ENCODE peak calls at places on chromosomes 12 and 14, in seven cellular contexts. P, K, M, G, I, J and F are unnamed samples.

GRCh38 chr12:102029148-102029547 is 32.6 kb downstream of the WASHC3 start:
- DNase-seq in J (no peak), I (no peak), M (no peak), P (no peak), K (no peak), G (no peak), F (no peak)

GRCh38 chr12:125245601-125246345 is 180.5 kb downstream of the AACS start:
- DNase-seq in M (no peak), P (no peak), K (no peak), I (no peak), G (no peak), J (no peak), F (no peak)

GRCh38 chr14:32252030-32252670 is 49.1 kb upstream of the RNU6-8 start:
- DNase-seq in I (peak), P (peak), K (peak), M (peak), J (peak), G (peak), F (peak)

GRCh38 chr12:32891526-32891925 is 5.1 kb downstream of the PKP2 start:
- DNase-seq in M (no peak), K (no peak), I (no peak), G (no peak), J (no peak), P (no peak), F (no peak)

GRCh38 chr12:52310622-52311281 is 10.4 kb downstream of the KRT83 start:
- DNase-seq in I (no peak), M (no peak), J (peak), G (no peak), P (peak), K (no peak), F (peak)

GRCh38 chr12:57895337-57896138 is 45.8 kb upstream of the ATP23 start:
- DNase-seq in M (no peak), G (no peak), K (no peak), P (no peak), J (peak), I (no peak), F (no peak)

GRCh38 chr12:121520586-121521086 is 60.2 kb downstream of the KDM2B start:
- DNase-seq in J (no peak), M (no peak), P (no peak), G (no peak), I (no peak), K (no peak), F (no peak)

GRCh38 chr12:59452259-59452658 is 143.6 kb upstream of the SLC16A7 start:
- DNase-seq in P (peak), K (peak), M (no peak), J (peak), G (no peak), I (no peak), F (peak)

GRCh38 chr12:108826115-108826806 is 31.1 kb downstream of the SSH1 start:
- DNase-seq in G (peak), I (peak), M (no peak), K (peak), J (peak), P (peak), F (peak)

GRCh38 chr12:114676142-114676741 is 7.7 kb downstream of the TBX3 start:
- DNase-seq in M (no peak), I (no peak), J (no peak), K (no peak), G (no peak), P (no peak), F (no peak)

GRCh38 chr14:97713023-97713422 is 915.8 kb downstream of the VRK1 start:
- DNase-seq in M (peak), G (no peak), I (no peak), J (no peak), P (peak), K (no peak), F (no peak)

GRCh38 chr14:53109028-53109687 is 44.0 kb downstream of the DDHD1 start:
- DNase-seq in P (no peak), I (no peak), J (no peak), M (no peak), G (no peak), K (no peak), F (no peak)

GRCh38 chr12:103301642-103302620 is 193.8 kb downstream of the C12orf42 start:
- DNase-seq in K (no peak), P (no peak), G (no peak), I (peak), M (no peak), J (no peak), F (no peak)

GRCh38 chr12:127161466-127161865 is 1105.5 kb upstream of the TMEM132C start:
- DNase-seq in K (no peak), M (no peak), P (no peak), G (no peak), J (no peak), I (no peak), F (no peak)

GRCh38 chr12:5260086-5260485 is 171.8 kb upstream of the NTF3 start:
- DNase-seq in J (no peak), M (no peak), G (no peak), P (no peak), K (no peak), I (no peak), F (no peak)

GRCh38 chr12:55058082-55058481 is 38.3 kb downstream of the NEUROD4 start:
- DNase-seq in K (no peak), M (no peak), J (no peak), P (no peak), I (no peak), G (no peak), F (no peak)

GRCh38 chr14:103656031-103656757 is 27.2 kb downstream of the KLC1 start:
- DNase-seq in G (no peak), P (peak), J (peak), K (no peak), I (no peak), M (no peak), F (no peak)

GRCh38 chr12:105672171-105672570 is 341.7 kb downstream of the C12orf75 start:
- DNase-seq in K (no peak), M (no peak), G (no peak), P (no peak), J (no peak), I (no peak), F (no peak)

GRCh38 chr14:63578300-63578699 is 35.1 kb upstream of the PPP2R5E start:
- DNase-seq in P (no peak), K (no peak), G (no peak), M (no peak), J (peak), I (no peak), F (peak)

GRCh38 chr14:77311217-77311616 is 9.5 kb downstream of the POMT2 start:
- DNase-seq in K (no peak), G (no peak), I (no peak), P (no peak), J (no peak), M (no peak), F (peak)

GRCh38 chr12:81779216-81779615 is 20.1 kb upstream of the PPFIA2 start:
- DNase-seq in P (no peak), M (no peak), K (no peak), I (no peak), J (no peak), G (no peak), F (no peak)

GRCh38 chr12:98227162-98227561 is 288.2 kb upstream of the TMPO start:
- DNase-seq in J (peak), K (no peak), G (no peak), I (no peak), P (peak), M (no peak), F (peak)
- TF ChIP-seq CTCF in J (peak), K (peak), G (peak), I (peak), P (peak), M (peak), F (peak)

DNA sequence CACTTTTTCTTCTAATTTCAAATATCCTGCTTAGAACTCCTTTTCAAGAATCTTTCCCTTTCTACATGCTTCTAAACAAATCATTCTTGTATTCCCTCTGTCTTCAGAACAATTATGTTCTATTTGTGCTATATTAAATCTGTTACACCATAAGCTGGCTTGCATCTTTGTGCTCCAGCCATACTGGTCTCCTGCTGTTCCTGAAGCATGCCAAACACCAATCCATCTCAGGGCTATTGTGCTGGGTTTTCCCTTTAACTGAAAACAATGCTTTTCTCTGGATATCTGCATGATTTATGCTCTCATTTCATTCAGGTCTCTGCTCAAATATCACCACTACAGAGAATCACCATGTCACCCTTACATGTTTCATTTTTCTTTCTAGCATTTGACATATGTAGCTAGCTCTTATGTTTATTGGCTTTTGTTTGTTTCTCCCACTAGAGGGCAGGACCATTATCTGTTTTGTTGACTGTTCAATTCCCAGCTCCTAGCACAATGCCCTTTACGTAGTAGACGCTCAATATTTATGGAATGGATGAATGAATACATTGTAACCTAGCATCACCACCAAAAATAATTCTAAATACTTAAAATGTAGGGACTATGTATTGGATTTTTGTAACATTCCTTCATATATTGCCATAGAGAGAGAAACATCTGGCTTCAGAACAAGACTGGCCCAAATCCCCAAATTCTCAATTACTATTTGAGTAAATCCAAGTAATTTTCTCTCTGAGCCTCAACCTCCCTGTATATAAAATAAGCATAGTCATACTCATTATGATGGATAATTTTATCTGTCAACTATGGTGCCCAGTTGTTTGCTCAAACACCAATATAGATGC is 302.0 kb upstream of the SYT1 start:
- DNase-seq in P (peak), J (peak), I (no peak), K (no peak), M (peak), G (no peak), F (peak)
- TF ChIP-seq CTCF in P (peak), J (peak), I (peak), K (peak), M (peak), G (peak), F (peak)

DNA sequence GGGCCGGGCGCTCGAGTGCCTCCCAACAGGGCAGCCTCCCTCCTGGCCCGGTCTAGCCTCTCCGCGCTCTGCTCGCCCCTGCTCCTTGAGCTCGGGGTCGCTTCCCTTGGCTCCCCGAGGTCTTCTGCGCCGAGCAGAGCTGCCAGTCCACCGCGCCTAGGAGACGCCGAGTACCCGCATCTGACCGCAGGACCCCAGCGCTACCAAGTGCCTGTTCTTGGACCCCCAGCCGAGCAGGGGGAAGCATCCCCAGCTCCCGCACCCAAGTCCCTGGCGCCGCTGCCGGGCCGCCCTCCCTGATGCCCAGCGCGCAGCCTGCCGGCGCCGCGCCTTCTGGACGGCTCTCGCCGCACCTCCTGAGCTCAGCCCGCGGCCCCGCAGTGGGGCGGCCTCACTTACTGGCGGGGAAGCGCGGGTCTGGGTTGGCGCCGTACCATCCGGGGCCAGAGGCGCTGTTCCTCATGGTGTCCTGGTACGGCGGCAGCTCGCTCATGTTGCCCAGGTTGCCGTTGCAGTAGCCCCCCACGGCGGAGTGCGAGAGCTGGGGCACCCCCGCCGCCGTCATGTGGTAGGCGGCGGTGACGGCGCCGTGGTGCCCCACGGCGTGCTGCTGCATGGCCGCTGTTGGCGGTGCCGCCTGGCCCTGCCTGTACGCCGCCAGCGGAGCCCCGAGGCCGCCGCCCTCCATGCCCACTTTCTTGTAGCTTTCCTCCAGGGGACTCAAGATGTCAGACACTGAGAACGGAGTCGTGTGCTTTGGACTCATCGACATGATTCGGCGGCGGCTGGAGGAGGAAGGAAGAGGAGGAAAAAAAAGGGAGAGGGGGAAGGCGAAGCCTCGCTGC is 1.2 kb downstream of the NKX2-1 start:
- DNase-seq in P (no peak), M (no peak), J (no peak), I (no peak), G (no peak), K (no peak), F (no peak)
- TF ChIP-seq CTCF in P (no peak), M (no peak), J (no peak), I (no peak), G (no peak), K (no peak), F (no peak)

GRCh38 chr14:21136024-21136423 is 19.8 kb downstream of the OR5AU1 start:
- DNase-seq in J (peak), I (no peak), G (no peak), K (no peak), M (no peak), P (peak), F (peak)
- TF ChIP-seq CTCF in J (peak), I (peak), G (peak), K (peak), M (peak), P (peak), F (peak)

GRCh38 chr14:75259946-75260545 is 18.6 kb upstream of the FOS start:
- DNase-seq in K (no peak), J (no peak), M (no peak), P (no peak), I (no peak), G (no peak), F (no peak)

GRCh38 chr14:75258079-75258802 is 20.4 kb upstream of the FOS start:
- DNase-seq in P (peak), M (no peak), J (peak), G (no peak), K (no peak), I (no peak), F (peak)

GRCh38 chr14:75258803-75259509 is 19.7 kb upstream of the FOS start:
- DNase-seq in K (peak), M (peak), G (peak), I (peak), P (peak), J (peak), F (peak)

GRCh38 chr14:75257241-75257640 is 21.4 kb upstream of the FOS start:
- DNase-seq in G (no peak), M (no peak), P (peak), J (peak), I (no peak), K (no peak), F (peak)

DNA sequence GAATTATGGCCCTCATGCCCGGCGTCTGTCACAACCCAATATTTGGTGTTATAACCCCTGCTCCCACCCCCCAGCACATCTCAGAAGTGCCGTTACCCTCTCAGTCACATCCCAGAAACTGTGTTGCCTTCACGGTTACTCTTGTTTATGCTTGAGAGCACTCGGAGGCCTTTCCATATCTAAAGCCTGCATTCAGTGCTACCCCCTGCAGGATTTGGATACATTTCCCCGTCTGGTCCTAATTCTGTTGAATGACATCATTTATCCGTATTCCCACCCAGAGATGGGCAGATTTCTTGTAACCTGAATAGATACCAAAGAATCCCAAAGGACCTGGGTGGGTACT is 19.1 kb upstream of the FOS start:
- DNase-seq in G (no peak), M (no peak), I (no peak), P (no peak), K (no peak), J (peak), F (peak)
- TF ChIP-seq CTCF in G (no peak), M (no peak), I (no peak), P (peak), K (peak), J (peak), F (peak)

DNA sequence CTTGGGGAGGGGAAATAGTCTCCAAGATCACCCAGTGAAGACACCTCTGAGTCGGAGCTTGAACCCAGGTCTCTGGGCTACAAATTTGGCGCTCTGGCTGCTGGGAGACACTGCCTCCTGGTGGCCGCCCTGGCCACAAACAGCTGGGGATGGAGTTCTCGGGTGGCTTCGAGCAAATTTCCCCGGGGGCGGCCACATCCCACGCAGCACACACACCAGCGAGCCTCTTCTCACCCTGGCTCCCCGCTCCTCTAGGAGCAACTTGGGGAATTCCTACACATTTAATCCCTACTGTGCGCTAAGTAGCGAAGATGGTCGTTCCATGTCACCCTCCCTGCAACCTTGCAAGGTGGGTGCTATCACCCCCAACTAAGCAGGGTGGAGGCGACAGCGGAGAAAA is 66.2 kb upstream of the BEGAIN start:
- DNase-seq in P (no peak), G (no peak), K (no peak), M (no peak), I (peak), J (no peak), F (no peak)
- TF ChIP-seq CTCF in P (peak), G (peak), K (peak), M (peak), I (peak), J (peak), F (peak)